ENCODE peak calls at places on chromosomes 2 and 18, in four cellular contexts. J is neural progenitor cell, T is HepG2, S is SK-N-MC. B is an unnamed sample.

GRCh38 chr18:46510386-46510785 is 146.6 kb downstream of the LOXHD1 start:
- DNase-seq in J (no peak), T (no peak), S (no peak), B (no peak)

GRCh38 chr2:180599804-180600203 is 380.6 kb upstream of the UBE2E3 start:
- DNase-seq in J (no peak), T (no peak), S (no peak), B (no peak)

GRCh38 chr18:36572135-36572856 is 256.5 kb downstream of the TPGS2 start:
- DNase-seq in J (peak), T (peak), S (no peak), B (peak)

GRCh38 chr2:20509766-20510490 is 63.1 kb downstream of the RHOB start:
- DNase-seq in J (peak), T (peak), S (no peak), B (no peak)

GRCh38 chr2:13611939-13612338 is 895.2 kb downstream of the TRIB2 start:
- DNase-seq in J (no peak), T (no peak), S (no peak), B (no peak)

GRCh38 chr2:205270689-205271088 is 411.6 kb upstream of the NRP2 start:
- DNase-seq in J (no peak), T (peak), S (no peak), B (peak)

GRCh38 chr2:144350151-144350802 is 169.6 kb downstream of the ZEB2 start:
- DNase-seq in J (peak), T (no peak), S (no peak), B (peak)

GRCh38 chr2:5915926-5916325 is 223.7 kb downstream of the SOX11 start:
- DNase-seq in J (peak), T (peak), S (no peak), B (peak)

GRCh38 chr2:19987936-19988335 is 2.0 kb downstream of the WDR35 start:
- DNase-seq in J (no peak), T (no peak), S (no peak), B (no peak)

GRCh38 chr2:102147935-102148334 is 5.4 kb downstream of the IL1R1 start:
- DNase-seq in J (no peak), T (no peak), S (no peak), B (no peak)

GRCh38 chr2:65350714-65351113 is 81.7 kb downstream of the SPRED2 start:
- DNase-seq in J (peak), T (no peak), S (no peak), B (no peak)

GRCh38 chr2:234861841-234862735 is 89.7 kb upstream of the SH3BP4 start:
- DNase-seq in J (no peak), T (no peak), S (no peak), B (no peak)

GRCh38 chr2:6916736-6917070 is 509 bp upstream of the RNF144A start:
- DNase-seq in J (no peak), T (no peak), S (no peak), B (no peak)

GRCh38 chr2:136424112-136424511 is 306.2 kb upstream of the CXCR4 start:
- DNase-seq in J (no peak), T (no peak), S (no peak), B (no peak)

GRCh38 chr2:102803041-102803896 is 41.4 kb downstream of the TMEM182 start:
- DNase-seq in J (no peak), T (peak), S (no peak), B (no peak)

GRCh38 chr2:65159921-65160320 is 30.0 kb upstream of the RAB1A start:
- DNase-seq in J (no peak), T (no peak), S (no peak), B (no peak)

GRCh38 chr18:45521777-45522176 is 93.5 kb upstream of the SLC14A2 start:
- DNase-seq in J (no peak), T (no peak), S (no peak), B (peak)

GRCh38 chr2:239037559-239037910 is 189.7 kb downstream of the TWIST2 start:
- DNase-seq in J (no peak), T (no peak), S (no peak), B (no peak)

GRCh38 chr2:218888341-218888740 is 7.7 kb downstream of the WNT10A start:
- DNase-seq in J (no peak), T (no peak), S (no peak), B (no peak)

GRCh38 chr2:167550448-167550847 is 662.2 kb downstream of the XIRP2 start:
- DNase-seq in J (peak), T (peak), S (no peak), B (peak)

GRCh38 chr18:59660398-59660797 is 36.8 kb downstream of the CCBE1 start:
- DNase-seq in J (no peak), T (no peak), S (no peak), B (peak)

GRCh38 chr18:48694295-48694694 is 155.5 kb downstream of the CTIF start:
- DNase-seq in J (no peak), T (no peak), S (no peak), B (no peak)

GRCh38 chr2:212905640-212906201 is 245.7 kb downstream of the IKZF2 start:
- DNase-seq in J (peak), T (no peak), S (no peak), B (no peak)

GRCh38 chr2:74414913-74415761 is 6.3 kb downstream of the C2orf81 start:
- DNase-seq in J (no peak), T (no peak), S (no peak), B (peak)
- TF ChIP-seq EZH2 in J (no peak), T (no peak), S (no peak), B (no peak)

GRCh38 chr2:72936669-72937355 is 19.5 kb downstream of the EMX1 start:
- DNase-seq in J (no peak), T (no peak), S (no peak), B (no peak)
- TF ChIP-seq EZH2 in J (no peak), T (no peak), S (no peak), B (no peak)

GRCh38 chr2:63053889-63054725 is 3.5 kb downstream of the OTX1 start:
- DNase-seq in J (peak), T (no peak), S (no peak), B (no peak)
- TF ChIP-seq EZH2 in J (peak), T (no peak), S (no peak), B (peak)

GRCh38 chr2:128236491-128237035 is 82.1 kb downstream of the HS6ST1 start:
- DNase-seq in J (no peak), T (no peak), S (no peak), B (peak)

GRCh38 chr2:128234613-128235012 is 84.1 kb downstream of the HS6ST1 start:
- DNase-seq in J (no peak), T (no peak), S (no peak), B (no peak)

GRCh38 chr2:128235581-128235980 is 83.1 kb downstream of the HS6ST1 start:
- DNase-seq in J (no peak), T (no peak), S (no peak), B (no peak)

GRCh38 chr2:128233790-128234395 is 84.8 kb downstream of the HS6ST1 start:
- DNase-seq in J (no peak), T (no peak), S (no peak), B (no peak)

GRCh38 chr2:128232965-128233789 is 85.5 kb downstream of the HS6ST1 start:
- DNase-seq in J (peak), T (peak), S (no peak), B (peak)
- TF ChIP-seq EZH2 in J (peak), T (no peak), S (no peak), B (no peak)

DNA sequence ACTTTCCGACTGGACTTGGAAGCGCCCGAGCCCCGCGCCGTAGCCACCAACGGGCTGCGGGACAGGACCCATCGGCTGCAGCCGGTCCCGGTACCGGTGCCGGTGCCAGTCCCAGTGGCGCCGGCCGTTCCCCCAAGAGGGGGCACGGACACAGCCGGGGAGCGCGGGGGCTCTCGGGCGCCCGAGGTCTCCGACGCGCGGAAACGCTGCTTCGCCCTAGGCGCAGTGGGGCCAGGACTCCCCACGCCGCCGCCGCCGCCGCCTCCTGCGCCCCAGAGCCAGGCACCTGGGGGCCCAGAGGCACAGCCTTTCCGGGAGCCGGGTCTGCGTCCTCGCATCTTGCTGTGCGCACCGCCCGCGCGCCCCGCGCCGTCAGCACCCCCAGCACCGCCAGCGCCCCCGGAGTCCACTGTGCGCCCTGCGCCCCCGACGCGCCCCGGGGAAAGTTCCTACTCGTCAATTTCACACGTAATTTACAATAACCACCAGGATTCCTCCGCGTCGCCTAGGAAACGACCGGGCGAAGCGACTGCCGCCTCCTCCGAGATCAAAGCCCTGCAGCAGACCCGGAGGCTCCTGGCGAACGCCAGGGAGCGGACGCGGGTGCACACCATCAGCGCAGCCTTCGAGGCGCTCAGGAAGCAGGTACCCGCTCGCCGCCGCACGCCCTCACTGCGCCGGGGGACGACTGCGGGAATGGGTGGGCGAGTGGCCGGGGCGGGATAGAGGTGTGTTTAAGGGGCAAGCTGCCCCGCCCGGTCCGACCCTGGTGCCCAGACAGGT is 713 bp downstream of the ATOH8 start:
- DNase-seq in J (peak), T (peak), S (no peak), B (peak)
- TF ChIP-seq EZH2 in J (peak), T (peak), S (no peak), B (no peak)

DNA sequence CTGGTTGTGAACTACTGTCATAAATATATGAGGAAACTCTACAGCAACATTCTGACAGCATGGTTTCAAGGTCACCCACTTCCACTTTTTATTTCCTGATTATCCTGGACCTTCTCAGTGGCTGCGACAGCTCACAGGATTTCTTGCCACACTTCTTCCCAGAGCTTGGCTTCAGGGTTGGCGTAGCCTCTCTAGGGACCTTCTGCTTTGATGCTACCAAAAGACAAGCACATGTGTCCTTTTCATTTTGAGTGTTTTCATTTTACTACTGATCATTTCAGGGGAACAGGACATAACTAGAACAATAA is 9.5 kb downstream of the VIT start:
- DNase-seq in J (no peak), T (no peak), S (no peak), B (no peak)
- TF ChIP-seq EZH2 in J (no peak), T (no peak), S (no peak), B (no peak)

GRCh38 chr2:147487980-147488289 is 356.9 kb upstream of the ACVR2A start:
- DNase-seq in J (no peak), T (no peak), S (no peak), B (no peak)

GRCh38 chr2:147490612-147491261 is 354.1 kb upstream of the ACVR2A start:
- DNase-seq in J (no peak), T (no peak), S (no peak), B (no peak)

GRCh38 chr2:147491491-147491890 is 353.3 kb upstream of the ACVR2A start:
- DNase-seq in J (no peak), T (no peak), S (no peak), B (no peak)

GRCh38 chr2:147487286-147487979 is 357.4 kb upstream of the ACVR2A start:
- DNase-seq in J (peak), T (no peak), S (no peak), B (no peak)

GRCh38 chr2:147488472-147488871 is 356.4 kb upstream of the ACVR2A start:
- DNase-seq in J (peak), T (no peak), S (no peak), B (no peak)
- TF ChIP-seq EZH2 in J (no peak), T (no peak), S (no peak), B (no peak)

GRCh38 chr18:8705941-8706544 is 687 bp downstream of the MTCL1 start:
- DNase-seq in J (peak), T (no peak), S (no peak), B (no peak)
- TF ChIP-seq EZH2 in J (no peak), T (no peak), S (no peak), B (no peak)

GRCh38 chr2:44942304-44943030 is 965 bp downstream of the SIX3 start:
- DNase-seq in J (peak), T (no peak), S (no peak), B (no peak)
- TF ChIP-seq EZH2 in J (peak), T (no peak), S (no peak), B (peak)

B was measured in fibroblast of lung.